ENCODE peak calls at places on chromosomes 1 and 21, in six cellular contexts. One of them, this sample, is unnamed.

GRCh38 chr1:96721053-96721381 is 567 bp upstream of the PTBP2 start:
- DNase-seq in uterus: no peak
- DNase-seq in SK-N-SH: no peak
- DNase-seq in psoas muscle: no peak
- DNase-seq in testis: no peak
- DNase-seq in PC-3: peak; percentile 23
- DNase-seq in this sample: no peak

GRCh38 chr1:30523055-30524020 is 200.0 kb downstream of the MATN1 start:
- DNase-seq in uterus: peak; percentile 11
- DNase-seq in psoas muscle: peak; percentile 79
- DNase-seq in SK-N-SH: no peak
- DNase-seq in PC-3: peak; percentile 66
- DNase-seq in testis: no peak
- DNase-seq in this sample: no peak

GRCh38 chr1:27816921-27817630 is 13.5 kb upstream of the PPP1R8 start:
- DNase-seq in testis: no peak
- DNase-seq in uterus: no peak
- DNase-seq in PC-3: no peak
- DNase-seq in SK-N-SH: no peak
- DNase-seq in psoas muscle: no peak
- DNase-seq in this sample: no peak

GRCh38 chr1:25135903-25136302 is 96.4 kb downstream of the SYF2 start:
- DNase-seq in uterus: no peak
- DNase-seq in testis: no peak
- DNase-seq in PC-3: no peak
- DNase-seq in psoas muscle: no peak
- DNase-seq in SK-N-SH: no peak
- DNase-seq in this sample: no peak

GRCh38 chr1:180235077-180235501 is 5.0 kb downstream of the LHX4 start:
- DNase-seq in testis: no peak
- DNase-seq in psoas muscle: no peak
- DNase-seq in uterus: no peak
- DNase-seq in PC-3: no peak
- DNase-seq in SK-N-SH: no peak
- DNase-seq in this sample: peak; percentile 78

GRCh38 chr21:18382141-18382540 is 21.4 kb downstream of the TMPRSS15 start:
- DNase-seq in SK-N-SH: no peak
- DNase-seq in testis: no peak
- DNase-seq in PC-3: no peak
- DNase-seq in psoas muscle: no peak
- DNase-seq in uterus: no peak
- DNase-seq in this sample: no peak

GRCh38 chr1:24905355-24905978 is 24.6 kb downstream of the RUNX3 start:
- DNase-seq in PC-3: no peak
- DNase-seq in uterus: peak; percentile 8
- DNase-seq in testis: no peak
- DNase-seq in psoas muscle: no peak
- DNase-seq in SK-N-SH: no peak
- DNase-seq in this sample: peak; percentile 56

GRCh38 chr21:45580576-45581321 is 38.5 kb upstream of the SLC19A1 start:
- DNase-seq in testis: no peak
- DNase-seq in SK-N-SH: peak; percentile 27
- DNase-seq in uterus: peak; percentile 8
- DNase-seq in PC-3: no peak
- DNase-seq in psoas muscle: no peak
- DNase-seq in this sample: peak; percentile 79

GRCh38 chr1:6183520-6183989 is 3.4 kb upstream of the CHD5 start:
- DNase-seq in uterus: no peak
- DNase-seq in SK-N-SH: peak; percentile 39
- DNase-seq in PC-3: peak; percentile 74
- DNase-seq in psoas muscle: no peak
- DNase-seq in testis: no peak
- DNase-seq in this sample: peak; percentile 62

DNA sequence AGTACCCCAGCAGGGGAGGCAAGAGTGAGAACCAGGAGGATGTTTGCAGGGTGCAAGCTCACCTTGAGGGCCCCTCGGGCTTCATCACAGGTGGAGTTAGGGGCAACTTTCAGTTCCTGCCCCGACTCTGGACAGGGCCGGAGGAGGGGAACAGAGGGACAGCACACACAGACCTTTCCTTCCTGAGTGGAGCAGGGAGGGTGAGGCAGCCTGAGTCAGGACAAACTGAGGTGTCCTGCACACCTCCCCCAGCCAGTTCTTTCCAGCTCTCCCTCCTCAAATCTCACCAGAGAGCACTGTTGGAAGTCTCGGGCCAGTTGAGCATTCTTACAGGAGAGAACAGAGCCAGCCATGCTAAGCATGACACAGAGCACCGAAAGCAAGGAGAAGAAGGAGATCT is 1.5 kb downstream of the ENTREP3 start:
- DNase-seq in PC-3: peak; percentile 69
- DNase-seq in uterus: no peak
- DNase-seq in SK-N-SH: no peak
- DNase-seq in psoas muscle: no peak
- DNase-seq in testis: no peak
- DNase-seq in this sample: no peak
- H3K4me3 ChIP-seq in PC-3: peak overlapping the region; percentile 87
- H3K4me3 ChIP-seq in uterus: peak overlapping the region; percentile 92
- H3K4me3 ChIP-seq in SK-N-SH: peak overlapping the region; percentile 79
- H3K4me3 ChIP-seq in psoas muscle: peak overlapping the region; percentile 94
- H3K4me3 ChIP-seq in testis: no peak overlapping the region
- H3K4me3 ChIP-seq in this sample: no peak overlapping the region

GRCh38 chr1:165014753-165015152 is 341.8 kb downstream of the LMX1A start:
- DNase-seq in PC-3: no peak
- DNase-seq in SK-N-SH: no peak
- DNase-seq in uterus: no peak
- DNase-seq in testis: no peak
- DNase-seq in psoas muscle: no peak
- DNase-seq in this sample: no peak
- H3K36me3 ChIP-seq in PC-3: no peaks in the 10 kb centered on the region
- H3K36me3 ChIP-seq in SK-N-SH: no peaks in the 10 kb centered on the region
- H3K36me3 ChIP-seq in uterus: no peaks in the 10 kb centered on the region
- H3K36me3 ChIP-seq in testis: no peaks in the 10 kb centered on the region
- H3K36me3 ChIP-seq in psoas muscle: no peaks in the 10 kb centered on the region
- H3K36me3 ChIP-seq in this sample: no peaks in the 10 kb centered on the region

GRCh38 chr1:9680828-9681227 is 29.3 kb downstream of the PIK3CD start:
- DNase-seq in psoas muscle: no peak
- DNase-seq in SK-N-SH: no peak
- DNase-seq in PC-3: no peak
- DNase-seq in testis: no peak
- DNase-seq in uterus: no peak
- DNase-seq in this sample: no peak
- H3K4me3 ChIP-seq in psoas muscle: no peak overlapping the region
- H3K4me3 ChIP-seq in SK-N-SH: no peak overlapping the region
- H3K4me3 ChIP-seq in PC-3: no peak overlapping the region
- H3K4me3 ChIP-seq in testis: no peak overlapping the region
- H3K4me3 ChIP-seq in uterus: no peak overlapping the region
- H3K4me3 ChIP-seq in this sample: no peak overlapping the region

GRCh38 chr1:243216741-243217140 is 38.3 kb downstream of the CEP170 start:
- DNase-seq in testis: no peak
- DNase-seq in SK-N-SH: no peak
- DNase-seq in psoas muscle: no peak
- DNase-seq in PC-3: no peak
- DNase-seq in uterus: no peak
- DNase-seq in this sample: no peak
- H3K36me3 ChIP-seq in testis: no peaks in the 10 kb centered on the region
- H3K36me3 ChIP-seq in SK-N-SH: peaks cover 59% of the 10 kb centered on the region
- H3K36me3 ChIP-seq in psoas muscle: peaks cover 2% of the 10 kb centered on the region
- H3K36me3 ChIP-seq in PC-3: peaks cover 37% of the 10 kb centered on the region
- H3K36me3 ChIP-seq in uterus: no peaks in the 10 kb centered on the region
- H3K36me3 ChIP-seq in this sample: peaks cover 2% of the 10 kb centered on the region